ENCODE peak calls at places on chromosomes 3 and 15, in five cellular contexts. Q, M, U, S and C are unnamed samples.

GRCh38 chr15:92624401-92624991 is 31.1 kb downstream of the FAM174B start:
- DNase-seq in U (no peak), S (no peak), M (no peak), Q (no peak), C (no peak)

GRCh38 chr15:88900309-88900981 is 5.1 kb upstream of the HAPLN3 start:
- DNase-seq in U (no peak), Q (peak; percentile 24), M (no peak), S (no peak), C (no peak)

GRCh38 chr3:20462226-20462625 is 276.2 kb upstream of the SGO1 start:
- DNase-seq in S (no peak), U (no peak), Q (no peak), M (no peak), C (no peak)

GRCh38 chr3:55639886-55640765 is 153.0 kb upstream of the WNT5A start:
- DNase-seq in S (no peak), U (no peak), Q (no peak), M (no peak), C (no peak)

GRCh38 chr3:85626662-85627061 is 667.9 kb downstream of the CADM2 start:
- DNase-seq in Q (no peak), S (no peak), M (no peak), U (no peak), C (no peak)

GRCh38 chr3:17632401-17633100 is 109.9 kb downstream of the TBC1D5 start:
- DNase-seq in S (no peak), Q (peak; percentile 73), M (no peak), U (no peak), C (no peak)

GRCh38 chr3:184845819-184846218 is 33.9 kb downstream of the VPS8 start:
- DNase-seq in M (no peak), Q (no peak), S (no peak), U (no peak), C (no peak)

GRCh38 chr3:50516048-50516871 is 12.8 kb upstream of the CACNA2D2 start:
- DNase-seq in M (no peak), U (peak; percentile 89), S (no peak), Q (peak; percentile 12), C (no peak)

GRCh38 chr15:38538328-38539007 is 26.1 kb downstream of the RASGRP1 start:
- DNase-seq in S (no peak), M (no peak), Q (no peak), U (no peak), C (no peak)

GRCh38 chr3:188656196-188656982 is 502.4 kb downstream of the LPP start:
- DNase-seq in S (no peak), M (no peak), Q (no peak), U (no peak), C (no peak)

GRCh38 chr3:197511130-197511529 is 44.6 kb downstream of the BDH1 start:
- DNase-seq in M (no peak), U (no peak), S (no peak), Q (no peak), C (no peak)

GRCh38 chr3:184261270-184262165 is at the start of gene CAMK2N2:
- DNase-seq in U (peak; percentile 95), S (no peak), M (peak; percentile 33), Q (peak; percentile 38), C (no peak)

GRCh38 chr3:178054505-178054904 is 481.7 kb upstream of the KCNMB2 start:
- DNase-seq in M (no peak), S (no peak), Q (peak; percentile 21), U (no peak), C (no peak)

GRCh38 chr3:188061133-188061532 is 92.8 kb upstream of the LPP start:
- DNase-seq in S (no peak), M (peak; percentile 75), Q (peak; percentile 20), U (no peak), C (no peak)

GRCh38 chr3:100900671-100901070 is 92.5 kb downstream of the ABI3BP start:
- DNase-seq in M (no peak), U (no peak), Q (no peak), S (no peak), C (no peak)

GRCh38 chr3:124078978-124079911 is 87.3 kb upstream of the ROPN1 start:
- DNase-seq in Q (peak; percentile 64), M (peak; percentile 51), S (no peak), U (peak; percentile 19), C (no peak)

GRCh38 chr3:188294823-188295487 is 141.0 kb downstream of the LPP start:
- DNase-seq in S (no peak), U (no peak), Q (peak; percentile 94), M (no peak), C (no peak)

GRCh38 chr3:74613060-74613459 is 1.4 kb downstream of the CNTN3 start:
- DNase-seq in S (no peak), U (no peak), Q (no peak), M (no peak), C (no peak)

GRCh38 chr3:115838786-115839185 is 215.5 kb downstream of the GAP43 start:
- DNase-seq in Q (no peak), U (no peak), S (no peak), M (no peak), C (no peak)

GRCh38 chr3:18363367-18363766 is 61.8 kb downstream of the SATB1 start:
- DNase-seq in Q (no peak), S (no peak), U (no peak), M (no peak), C (no peak)

GRCh38 chr3:8482960-8483665 is 18.5 kb upstream of the LMCD1 start:
- DNase-seq in Q (peak; percentile 95), U (no peak), S (peak; percentile 87), M (no peak), C (no peak)

GRCh38 chr3:184314363-184314699 is at the start of gene EIF4G1:
- DNase-seq in S (peak; percentile 94), U (peak; percentile 95), M (peak; percentile 94), Q (peak; percentile 94), C (peak; percentile 90)

GRCh38 chr3:188220097-188220788 is 66.3 kb downstream of the LPP start:
- DNase-seq in S (peak; percentile 63), U (no peak), Q (peak; percentile 60), M (no peak), C (no peak)

GRCh38 chr3:37279226-37279625 is 104.8 kb upstream of the LRRFIP2 start:
- DNase-seq in Q (peak; percentile 24), S (no peak), U (no peak), M (no peak), C (no peak)

GRCh38 chr3:29567505-29567904 is 286.6 kb downstream of the RBMS3 start:
- DNase-seq in U (no peak), S (no peak), Q (no peak), M (no peak), C (no peak)

GRCh38 chr15:99507732-99508571 is 57.8 kb upstream of the MEF2A start:
- DNase-seq in U (no peak), S (peak; percentile 85), M (no peak), Q (peak; percentile 86), C (no peak)

GRCh38 chr15:99508807-99509311 is 56.9 kb upstream of the MEF2A start:
- DNase-seq in U (no peak), Q (no peak), M (peak; percentile 27), S (no peak), C (no peak)

GRCh38 chr15:99504823-99505551 is 60.8 kb upstream of the MEF2A start:
- DNase-seq in U (no peak), M (peak; percentile 49), Q (peak; percentile 24), S (peak; percentile 50), C (no peak)

GRCh38 chr15:99506399-99506798 is 59.4 kb upstream of the MEF2A start:
- DNase-seq in M (no peak), U (no peak), Q (no peak), S (no peak), C (no peak)

GRCh38 chr15:99507016-99507731 is 58.6 kb upstream of the MEF2A start:
- DNase-seq in S (peak; percentile 67), Q (peak; percentile 94), U (no peak), M (peak; percentile 21), C (no peak)
- TF ChIP-seq CTCF in S (no peak), Q (no peak), U (no peak), M (no peak), C (no peak)

GRCh38 chr3:44729384-44729910 is at the start of gene ZNF501:
- DNase-seq in U (peak; percentile 95), M (peak; percentile 78), Q (peak; percentile 96), S (peak; percentile 95), C (peak; percentile 79)

DNA sequence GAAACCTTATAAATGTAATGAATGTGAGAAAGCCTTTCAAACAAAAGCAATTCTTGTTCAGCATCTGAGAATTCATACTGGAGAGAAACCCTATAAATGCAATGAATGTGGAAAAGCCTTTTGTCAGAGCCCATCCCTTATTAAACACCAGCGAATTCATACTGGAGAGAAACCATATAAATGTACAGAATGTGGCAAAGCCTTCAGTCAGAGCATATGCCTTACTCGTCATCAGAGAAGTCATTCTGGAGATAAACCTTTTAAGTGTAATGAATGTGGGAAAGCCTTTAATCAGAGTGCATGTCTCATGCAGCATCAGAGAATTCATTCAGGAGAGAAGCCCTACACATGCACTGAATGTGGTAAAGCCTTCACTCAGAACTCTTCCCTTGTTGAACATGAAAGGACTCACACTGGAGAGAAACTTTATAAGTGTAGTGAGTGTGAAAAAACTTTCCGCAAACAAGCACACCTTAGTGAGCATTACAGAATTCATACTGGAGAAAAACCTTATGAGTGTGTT is 5.3 kb downstream of the ZNF501 start:
- DNase-seq in M (no peak), S (no peak), U (no peak), Q (peak; percentile 4), C (no peak)
- H3K9me3 ChIP-seq in M (peaks cover 55% of the 10 kb centered on the region), S (peaks cover 96% of the 10 kb centered on the region), U (peaks cover 13% of the 10 kb centered on the region), Q (peaks cover 2% of the 10 kb centered on the region), C (peaks cover 77% of the 10 kb centered on the region)

DNA sequence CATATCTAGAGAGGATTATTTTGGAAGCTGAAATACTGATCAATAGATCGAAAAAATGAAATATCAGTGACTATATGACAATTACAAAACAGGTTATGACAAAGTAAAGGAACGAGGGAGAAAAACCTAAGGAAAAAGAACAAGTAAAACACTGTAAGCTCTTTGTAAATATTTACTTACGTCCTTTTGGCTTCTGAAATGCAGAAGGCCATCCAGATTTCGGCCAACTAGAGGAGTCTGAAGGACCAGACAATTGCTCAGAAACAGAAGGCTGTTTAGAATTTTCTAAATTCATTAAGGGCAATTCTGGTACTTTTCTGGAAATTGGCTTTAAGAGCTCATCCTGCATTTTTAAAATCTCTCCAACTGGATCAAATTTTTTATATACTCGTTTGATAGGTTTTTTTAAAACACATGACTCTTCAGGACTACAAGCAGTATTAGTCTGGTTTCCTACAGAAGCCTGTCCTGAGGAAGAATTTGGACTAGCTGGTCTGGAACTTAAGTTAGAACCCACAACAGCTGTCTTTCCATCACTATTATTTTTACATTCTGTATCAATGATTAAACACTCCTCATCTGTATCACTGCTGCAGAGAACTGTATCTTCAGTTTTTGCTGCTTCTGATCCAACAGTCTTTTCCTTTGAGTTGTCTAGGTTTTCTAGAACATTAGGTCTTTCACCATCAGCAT is 30.1 kb downstream of the ICE2 start:
- DNase-seq in M (no peak), S (no peak), Q (no peak), U (no peak), C (no peak)
- H3K27ac ChIP-seq in M (no peak overlapping the region), S (no peak overlapping the region), Q (no peak overlapping the region), U (no peak overlapping the region), C (no peak overlapping the region)

GRCh38 chr3:79726795-79727194 is 41.0 kb downstream of the ROBO1 start:
- DNase-seq in M (no peak), S (no peak), U (no peak), Q (no peak), C (no peak)

GRCh38 chr3:79729096-79729495 is 38.7 kb downstream of the ROBO1 start:
- DNase-seq in Q (peak; percentile 48), S (no peak), U (no peak), M (no peak), C (no peak)

DNA sequence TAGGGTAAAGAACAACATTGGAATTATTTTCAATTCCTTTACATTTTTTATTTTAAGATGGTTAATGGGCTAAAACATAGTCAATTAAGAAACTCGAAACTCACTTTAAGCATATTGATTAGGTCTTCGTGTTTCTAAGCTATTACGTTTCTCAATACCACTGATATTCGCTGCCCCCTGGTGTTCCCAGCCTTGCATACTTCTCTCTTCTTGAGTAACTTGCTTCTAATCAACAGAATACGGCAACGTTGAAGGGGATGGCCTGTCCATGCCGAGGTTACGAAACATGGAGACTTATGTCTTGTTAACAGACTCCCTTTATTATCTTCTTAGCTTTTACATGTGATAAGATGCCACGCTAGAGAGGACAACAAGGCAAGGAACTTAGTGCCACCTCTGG is 43.6 kb downstream of the ROBO1 start:
- DNase-seq in Q (no peak), M (no peak), S (no peak), U (peak; percentile 40), C (no peak)
- TF ChIP-seq CTCF in Q (no peak), M (peak; percentile 15), S (no peak), U (peak; percentile 43), C (no peak)